ENCODE peak calls at places on chromosomes 7 and 10, in five cellular contexts. F is OCI-LY7, K is A549, Y is RWPE2, P is tibial artery. J is an unnamed sample.
A peak's percentile ranks its signal among the peaks of the same experiment; 100 is the strongest.

GRCh38 chr7:70317356-70317755 is 719.1 kb downstream of the AUTS2 start:
- DNase-seq in F (no peak), K (peak; percentile 14), Y (no peak), P (no peak), J (no peak)

GRCh38 chr10:11162828-11163599 is 145.3 kb downstream of the CELF2 start:
- DNase-seq in F (peak; percentile 90), K (no peak), Y (no peak), P (peak; percentile 73), J (peak; percentile 75)

GRCh38 chr10:86349474-86349873 is 17.1 kb downstream of the GRID1 start:
- DNase-seq in F (peak; percentile 78), K (peak; percentile 64), Y (peak; percentile 13), P (no peak), J (peak; percentile 68)

GRCh38 chr7:74516214-74516613 is 62.5 kb downstream of the GTF2IRD1 start:
- DNase-seq in F (no peak), K (no peak), Y (no peak), P (no peak), J (no peak)

GRCh38 chr7:36749282-36749960 is 25.1 kb upstream of the AOAH start:
- DNase-seq in F (no peak), K (peak; percentile 29), Y (no peak), P (no peak), J (no peak)

GRCh38 chr7:17357952-17358351 is 59.5 kb downstream of the AHR start:
- DNase-seq in F (no peak), K (no peak), Y (no peak), P (no peak), J (no peak)

GRCh38 chr7:16590424-16590823 is 55.1 kb downstream of the ANKMY2 start:
- DNase-seq in F (no peak), K (no peak), Y (no peak), P (no peak), J (peak; percentile 41)

GRCh38 chr10:127370601-127371000 is 174.2 kb upstream of the INSYN2A start:
- DNase-seq in F (no peak), K (no peak), Y (no peak), P (no peak), J (no peak)

GRCh38 chr10:113876461-113876860 is 22.0 kb downstream of the NHLRC2 start:
- DNase-seq in F (no peak), K (no peak), Y (no peak), P (no peak), J (no peak)

GRCh38 chr7:77184990-77185389 is 14.6 kb downstream of the FGL2 start:
- DNase-seq in F (no peak), K (no peak), Y (no peak), P (no peak), J (no peak)

GRCh38 chr10:53091574-53091973 is 319.0 kb upstream of the MBL2 start:
- DNase-seq in F (no peak), K (no peak), Y (no peak), P (no peak), J (no peak)

GRCh38 chr7:72462311-72462710 is 50.2 kb upstream of the CALN1 start:
- DNase-seq in F (no peak), K (no peak), Y (no peak), P (no peak), J (no peak)

GRCh38 chr10:70430489-70431445 is 10.7 kb downstream of the NODAL start:
- DNase-seq in F (no peak), K (peak; percentile 11), Y (no peak), P (peak; percentile 92), J (no peak)

GRCh38 chr7:36286688-36287087 is 103.0 kb upstream of the ANLN start:
- DNase-seq in F (no peak), K (no peak), Y (peak; percentile 11), P (no peak), J (no peak)

GRCh38 chr10:59856104-59856503 is 50.3 kb downstream of the CCDC6 start:
- DNase-seq in F (no peak), K (no peak), Y (no peak), P (no peak), J (no peak)

GRCh38 chr10:75048669-75049098 is 62.8 kb upstream of the SAMD8 start:
- DNase-seq in F (no peak), K (no peak), Y (no peak), P (no peak), J (no peak)

GRCh38 chr7:102064361-102065025 is 222.2 kb upstream of the SH2B2 start:
- DNase-seq in F (no peak), K (peak; percentile 68), Y (peak; percentile 76), P (no peak), J (no peak)

DNA sequence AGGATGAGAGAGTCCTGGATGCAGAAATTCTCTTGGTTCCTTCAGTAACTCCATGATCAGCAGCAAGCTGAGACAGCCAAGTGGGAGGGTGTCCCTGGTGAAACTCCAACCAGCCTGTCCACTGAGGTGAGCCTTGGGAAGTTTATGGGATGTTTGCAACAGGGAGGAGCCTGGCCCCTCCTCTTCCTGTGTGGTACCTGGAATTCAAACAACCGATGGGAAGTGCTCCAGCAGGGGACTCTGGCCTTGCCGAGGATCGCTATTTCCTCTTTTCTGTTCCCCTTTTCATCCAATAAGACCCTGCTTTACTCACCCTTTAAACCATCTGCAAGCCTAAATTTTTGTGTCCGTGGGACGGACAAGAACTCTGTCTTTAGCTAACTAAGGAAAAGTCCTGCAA is 491.1 kb upstream of the ZMIZ1 start:
- DNase-seq in F (peak; percentile 35), K (no peak), Y (no peak), P (no peak), J (peak; percentile 47)
- H3K27ac ChIP-seq in F (no peak overlapping the region), K (no peak overlapping the region), Y (no peak overlapping the region), P (no peak overlapping the region), J (no peak overlapping the region)

GRCh38 chr7:100466830-100467605 is 3.0 kb upstream of the SPACDR start:
- DNase-seq in F (no peak), K (no peak), Y (no peak), P (no peak), J (no peak)
- H3K27ac ChIP-seq in F (no peak overlapping the region), K (no peak overlapping the region), Y (no peak overlapping the region), P (peak overlapping the region; percentile 63), J (no peak overlapping the region)

DNA sequence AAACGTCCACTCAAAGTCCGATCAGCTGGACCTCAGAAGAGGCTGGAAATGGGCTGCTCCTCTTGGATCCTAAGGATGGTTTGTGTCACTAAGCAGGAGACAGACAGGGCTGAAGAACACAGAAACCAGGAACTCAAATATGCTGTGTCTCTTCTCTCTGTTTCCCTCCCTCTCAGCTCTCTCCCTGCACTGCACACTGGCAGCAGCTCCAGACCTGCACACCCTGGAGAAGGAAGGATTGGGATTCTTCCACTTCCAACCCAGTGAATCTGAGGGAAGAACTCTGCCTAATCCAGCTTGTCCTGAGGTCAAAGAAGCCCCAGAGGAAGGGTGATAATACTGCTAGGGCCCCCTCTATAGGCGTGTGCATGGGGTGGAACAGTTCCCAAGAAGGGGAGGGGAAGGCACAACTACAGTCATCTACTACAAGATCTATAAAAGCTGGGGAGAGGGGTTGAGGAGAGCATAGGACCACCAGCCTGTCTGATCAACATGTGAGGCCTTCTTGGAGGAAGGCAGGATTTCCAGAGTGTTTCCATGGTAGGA is 22.7 kb upstream of the ZCCHC24 start:
- DNase-seq in F (no peak), K (no peak), Y (no peak), P (no peak), J (no peak)
- H3K27ac ChIP-seq in F (no peak overlapping the region), K (no peak overlapping the region), Y (no peak overlapping the region), P (peak overlapping the region; percentile 36), J (no peak overlapping the region)

DNA sequence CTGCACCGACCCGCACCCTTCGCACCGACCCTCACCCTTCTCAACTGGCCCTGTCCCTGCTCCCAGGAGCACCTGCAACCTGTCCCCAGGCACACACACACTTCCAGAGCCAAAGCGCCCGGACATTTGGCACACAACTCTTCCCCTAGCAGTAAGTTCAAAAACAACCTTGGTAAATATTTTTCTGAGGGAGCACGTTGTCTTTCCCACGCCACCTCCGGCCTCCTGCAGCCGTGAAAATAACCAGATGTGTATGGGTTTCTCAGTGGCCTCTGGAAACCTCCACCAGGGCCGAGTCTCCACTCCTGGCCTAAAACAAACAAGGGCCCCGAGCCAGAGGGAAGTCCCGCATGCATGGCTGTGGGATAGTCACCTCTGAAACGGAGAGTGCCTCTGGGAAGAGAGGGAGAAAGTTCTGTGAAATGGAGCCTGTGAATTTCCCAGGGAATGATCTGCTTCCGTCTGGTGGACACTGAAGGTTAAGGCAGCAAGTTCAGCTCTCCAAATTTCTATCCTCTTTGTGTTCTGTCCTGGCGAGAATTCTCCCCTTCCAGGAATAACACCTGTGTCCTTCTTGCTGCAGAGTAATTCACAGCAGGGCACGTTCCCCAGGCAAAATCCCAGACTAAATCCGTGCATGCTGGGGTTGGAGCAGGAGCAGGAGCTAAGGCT is 15.8 kb downstream of the PODXL start:
- DNase-seq in F (no peak), K (peak; percentile 48), Y (no peak), P (no peak), J (no peak)
- H3K27ac ChIP-seq in F (no peak overlapping the region), K (peak overlapping the region; percentile 86), Y (no peak overlapping the region), P (no peak overlapping the region), J (no peak overlapping the region)